ENCODE peak calls at places on chromosomes 2 and 18, in six cellular contexts. One of them, this sample, is unnamed.

GRCh38 chr2:393711-394696 is 106.1 kb upstream of the ALKAL2 start:
- DNase-seq in left cardiac atrium: no peak
- DNase-seq in endothelial cell: peak
- DNase-seq in caudate nucleus: no peak
- DNase-seq in heart right ventricle: no peak
- DNase-seq in HS-5: no peak
- DNase-seq in this sample: no peak

GRCh38 chr2:170525566-170525900 is 189.6 kb upstream of the SP5 start:
- DNase-seq in left cardiac atrium: peak
- DNase-seq in endothelial cell: no peak
- DNase-seq in caudate nucleus: no peak
- DNase-seq in heart right ventricle: peak
- DNase-seq in HS-5: peak
- DNase-seq in this sample: peak

GRCh38 chr2:84249140-84249539 is 209.9 kb downstream of the SUCLG1 start:
- DNase-seq in left cardiac atrium: no peak
- DNase-seq in endothelial cell: no peak
- DNase-seq in caudate nucleus: no peak
- DNase-seq in heart right ventricle: no peak
- DNase-seq in HS-5: no peak
- DNase-seq in this sample: no peak

GRCh38 chr18:70520867-70521266 is 232.0 kb downstream of the SOCS6 start:
- DNase-seq in left cardiac atrium: no peak
- DNase-seq in endothelial cell: no peak
- DNase-seq in caudate nucleus: no peak
- DNase-seq in heart right ventricle: no peak
- DNase-seq in HS-5: no peak
- DNase-seq in this sample: no peak

GRCh38 chr2:195563857-195564512 is 93.0 kb upstream of the SLC39A10 start:
- DNase-seq in left cardiac atrium: no peak
- DNase-seq in endothelial cell: no peak
- DNase-seq in caudate nucleus: no peak
- DNase-seq in heart right ventricle: no peak
- DNase-seq in HS-5: peak
- DNase-seq in this sample: no peak

GRCh38 chr2:82896117-82896516 is 1563.0 kb downstream of the SUCLG1 start:
- DNase-seq in left cardiac atrium: no peak
- DNase-seq in endothelial cell: no peak
- DNase-seq in caudate nucleus: no peak
- DNase-seq in heart right ventricle: no peak
- DNase-seq in HS-5: no peak
- DNase-seq in this sample: no peak

GRCh38 chr2:74146929-74147728 is 583 bp downstream of the BOLA3 start:
- DNase-seq in left cardiac atrium: no peak
- DNase-seq in endothelial cell: no peak
- DNase-seq in caudate nucleus: no peak
- DNase-seq in heart right ventricle: no peak
- DNase-seq in HS-5: peak
- DNase-seq in this sample: no peak

GRCh38 chr2:38274286-38275276 is 102.5 kb downstream of the ATL2 start:
- DNase-seq in left cardiac atrium: no peak
- DNase-seq in endothelial cell: peak
- DNase-seq in caudate nucleus: no peak
- DNase-seq in heart right ventricle: peak
- DNase-seq in HS-5: peak
- DNase-seq in this sample: no peak

GRCh38 chr2:46979611-46980010 is 64.0 kb upstream of the MCFD2 start:
- DNase-seq in left cardiac atrium: no peak
- DNase-seq in endothelial cell: no peak
- DNase-seq in caudate nucleus: no peak
- DNase-seq in heart right ventricle: no peak
- DNase-seq in HS-5: no peak
- DNase-seq in this sample: no peak

GRCh38 chr18:64332851-64333250 is 184.0 kb upstream of the LINC00305 start:
- DNase-seq in left cardiac atrium: no peak
- DNase-seq in endothelial cell: no peak
- DNase-seq in caudate nucleus: no peak
- DNase-seq in heart right ventricle: no peak
- DNase-seq in HS-5: no peak
- DNase-seq in this sample: no peak

GRCh38 chr2:80231421-80231820 is 73.1 kb downstream of the LRRTM1 start:
- DNase-seq in left cardiac atrium: no peak
- DNase-seq in endothelial cell: no peak
- DNase-seq in caudate nucleus: no peak
- DNase-seq in heart right ventricle: no peak
- DNase-seq in HS-5: no peak
- DNase-seq in this sample: no peak

GRCh38 chr18:44323125-44323524 is 357.6 kb upstream of the SETBP1 start:
- DNase-seq in left cardiac atrium: no peak
- DNase-seq in endothelial cell: no peak
- DNase-seq in caudate nucleus: no peak
- DNase-seq in heart right ventricle: no peak
- DNase-seq in HS-5: no peak
- DNase-seq in this sample: no peak

GRCh38 chr18:61893304-61893970 is 630 bp upstream of the RNF152 start:
- DNase-seq in left cardiac atrium: peak
- DNase-seq in endothelial cell: peak
- DNase-seq in caudate nucleus: no peak
- DNase-seq in heart right ventricle: peak
- DNase-seq in HS-5: no peak
- DNase-seq in this sample: no peak

GRCh38 chr2:54964271-54964670 is 86.0 kb downstream of the RTN4 start:
- DNase-seq in left cardiac atrium: no peak
- DNase-seq in endothelial cell: no peak
- DNase-seq in caudate nucleus: no peak
- DNase-seq in heart right ventricle: no peak
- DNase-seq in HS-5: no peak
- DNase-seq in this sample: no peak

GRCh38 chr2:178512491-178512890 is 32.2 kb downstream of the PLEKHA3 start:
- DNase-seq in left cardiac atrium: no peak
- DNase-seq in endothelial cell: no peak
- DNase-seq in caudate nucleus: no peak
- DNase-seq in heart right ventricle: no peak
- DNase-seq in HS-5: no peak
- DNase-seq in this sample: no peak

GRCh38 chr2:117330611-117331010 is 483.9 kb upstream of the DDX18 start:
- DNase-seq in left cardiac atrium: no peak
- DNase-seq in endothelial cell: no peak
- DNase-seq in caudate nucleus: no peak
- DNase-seq in heart right ventricle: no peak
- DNase-seq in HS-5: no peak
- DNase-seq in this sample: no peak

GRCh38 chr2:190838492-190838910 is 42.1 kb upstream of the GLS start:
- DNase-seq in left cardiac atrium: no peak
- DNase-seq in endothelial cell: no peak
- DNase-seq in caudate nucleus: no peak
- DNase-seq in heart right ventricle: no peak
- DNase-seq in HS-5: peak
- DNase-seq in this sample: no peak

GRCh38 chr2:118855451-118856279 is 8.2 kb upstream of the EN1 start:
- DNase-seq in left cardiac atrium: peak
- DNase-seq in endothelial cell: peak
- DNase-seq in caudate nucleus: peak
- DNase-seq in heart right ventricle: peak
- DNase-seq in HS-5: peak
- DNase-seq in this sample: no peak

GRCh38 chr2:115946891-115947290 is 1504.5 kb downstream of the DPP10 start:
- DNase-seq in left cardiac atrium: no peak
- DNase-seq in endothelial cell: no peak
- DNase-seq in caudate nucleus: no peak
- DNase-seq in heart right ventricle: no peak
- DNase-seq in HS-5: no peak
- DNase-seq in this sample: no peak

GRCh38 chr2:188785515-188785914 is 188.7 kb upstream of the COL3A1 start:
- DNase-seq in left cardiac atrium: no peak
- DNase-seq in endothelial cell: no peak
- DNase-seq in caudate nucleus: no peak
- DNase-seq in heart right ventricle: no peak
- DNase-seq in HS-5: no peak
- DNase-seq in this sample: no peak

GRCh38 chr2:207933396-207934045 is 91.8 kb downstream of the PLEKHM3 start:
- DNase-seq in left cardiac atrium: peak
- DNase-seq in endothelial cell: no peak
- DNase-seq in caudate nucleus: no peak
- DNase-seq in heart right ventricle: no peak
- DNase-seq in HS-5: no peak
- DNase-seq in this sample: no peak

GRCh38 chr2:239678666-239679296 is 278.0 kb upstream of the HDAC4 start:
- DNase-seq in left cardiac atrium: no peak
- DNase-seq in endothelial cell: no peak
- DNase-seq in caudate nucleus: no peak
- DNase-seq in heart right ventricle: no peak
- DNase-seq in HS-5: no peak
- DNase-seq in this sample: peak

GRCh38 chr2:112720785-112721184 is at the start of gene NT5DC4:
- DNase-seq in left cardiac atrium: no peak
- DNase-seq in endothelial cell: no peak
- DNase-seq in caudate nucleus: no peak
- DNase-seq in heart right ventricle: no peak
- DNase-seq in HS-5: no peak
- DNase-seq in this sample: no peak

GRCh38 chr18:43793910-43794309 is 516.6 kb upstream of the SYT4 start:
- DNase-seq in left cardiac atrium: no peak
- DNase-seq in endothelial cell: no peak
- DNase-seq in caudate nucleus: no peak
- DNase-seq in heart right ventricle: no peak
- DNase-seq in HS-5: no peak
- DNase-seq in this sample: no peak

GRCh38 chr18:44683566-44683965 is 2.9 kb downstream of the SETBP1 start:
- DNase-seq in left cardiac atrium: no peak
- DNase-seq in endothelial cell: no peak
- DNase-seq in caudate nucleus: no peak
- DNase-seq in heart right ventricle: no peak
- DNase-seq in HS-5: no peak
- DNase-seq in this sample: no peak

GRCh38 chr2:188610050-188610444 is 318.4 kb downstream of the GULP1 start:
- DNase-seq in left cardiac atrium: no peak
- DNase-seq in endothelial cell: no peak
- DNase-seq in caudate nucleus: no peak
- DNase-seq in heart right ventricle: no peak
- DNase-seq in HS-5: no peak
- DNase-seq in this sample: no peak

GRCh38 chr2:99156901-99157300 is 2.1 kb downstream of the LIPT1 start:
- DNase-seq in left cardiac atrium: no peak
- DNase-seq in endothelial cell: no peak
- DNase-seq in caudate nucleus: no peak
- DNase-seq in heart right ventricle: no peak
- DNase-seq in HS-5: no peak
- DNase-seq in this sample: no peak

GRCh38 chr2:224819075-224819474 is 102.9 kb upstream of the CCDC195 start:
- DNase-seq in left cardiac atrium: no peak
- DNase-seq in endothelial cell: no peak
- DNase-seq in caudate nucleus: no peak
- DNase-seq in heart right ventricle: no peak
- DNase-seq in HS-5: no peak
- DNase-seq in this sample: no peak

GRCh38 chr2:205730701-205731271 is 48.5 kb downstream of the NRP2 start:
- DNase-seq in left cardiac atrium: no peak
- DNase-seq in endothelial cell: no peak
- DNase-seq in caudate nucleus: no peak
- DNase-seq in heart right ventricle: no peak
- DNase-seq in HS-5: no peak
- DNase-seq in this sample: no peak

GRCh38 chr2:76019130-76019529 is 308.4 kb upstream of the GCFC2 start:
- DNase-seq in left cardiac atrium: no peak
- DNase-seq in endothelial cell: no peak
- DNase-seq in caudate nucleus: no peak
- DNase-seq in heart right ventricle: no peak
- DNase-seq in HS-5: no peak
- DNase-seq in this sample: no peak

GRCh38 chr2:44801289-44801675 is 140.2 kb upstream of the SIX3 start:
- DNase-seq in left cardiac atrium: no peak
- DNase-seq in endothelial cell: no peak
- DNase-seq in caudate nucleus: no peak
- DNase-seq in heart right ventricle: no peak
- DNase-seq in HS-5: no peak
- DNase-seq in this sample: no peak

GRCh38 chr2:173574713-173575112 is 220.0 kb downstream of the CDCA7 start:
- DNase-seq in left cardiac atrium: no peak
- DNase-seq in endothelial cell: no peak
- DNase-seq in caudate nucleus: no peak
- DNase-seq in heart right ventricle: no peak
- DNase-seq in HS-5: no peak
- DNase-seq in this sample: no peak

GRCh38 chr2:111923271-111923670 is 24.9 kb downstream of the MERTK start:
- DNase-seq in left cardiac atrium: no peak
- DNase-seq in endothelial cell: no peak
- DNase-seq in caudate nucleus: no peak
- DNase-seq in heart right ventricle: no peak
- DNase-seq in HS-5: no peak
- DNase-seq in this sample: no peak

GRCh38 chr18:68803371-68803770 is 5.5 kb downstream of the CCDC102B start:
- DNase-seq in left cardiac atrium: peak
- DNase-seq in endothelial cell: no peak
- DNase-seq in caudate nucleus: no peak
- DNase-seq in heart right ventricle: peak
- DNase-seq in HS-5: peak
- DNase-seq in this sample: peak

GRCh38 chr2:86223098-86223681 is 23.9 kb downstream of the MRPL35 start:
- DNase-seq in left cardiac atrium: peak
- DNase-seq in endothelial cell: no peak
- DNase-seq in caudate nucleus: no peak
- DNase-seq in heart right ventricle: peak
- DNase-seq in HS-5: no peak
- DNase-seq in this sample: no peak

GRCh38 chr2:232349546-232349945 is 29.0 kb upstream of the ALPP start:
- DNase-seq in left cardiac atrium: peak
- DNase-seq in endothelial cell: no peak
- DNase-seq in caudate nucleus: no peak
- DNase-seq in heart right ventricle: no peak
- DNase-seq in HS-5: no peak
- DNase-seq in this sample: peak

This sample was measured in suprapubic skin.